ENCODE peak calls at places on chromosome 5, in seven cellular contexts. One of them, this sample, is unnamed.

GRCh38 chr5:150209020-150209635 is 19.3 kb downstream of the SLC6A7 start:
- DNase-seq in stomach: no peak
- DNase-seq in astrocyte of the spinal cord: peak; percentile 38
- DNase-seq in mucosa of descending colon: peak; percentile 83
- DNase-seq in cardiac muscle cell: peak; percentile 58
- DNase-seq in HL-60: peak; percentile 30
- DNase-seq in MM.1S: no peak
- DNase-seq in this sample: no peak

GRCh38 chr5:103674321-103674720 is 111.7 kb upstream of the NUDT12 start:
- DNase-seq in stomach: no peak
- DNase-seq in astrocyte of the spinal cord: peak; percentile 17
- DNase-seq in mucosa of descending colon: no peak
- DNase-seq in cardiac muscle cell: no peak
- DNase-seq in HL-60: no peak
- DNase-seq in MM.1S: no peak
- DNase-seq in this sample: no peak

GRCh38 chr5:1311443-1312055 is 16.7 kb upstream of the TERT start:
- DNase-seq in stomach: no peak
- DNase-seq in astrocyte of the spinal cord: no peak
- DNase-seq in mucosa of descending colon: no peak
- DNase-seq in cardiac muscle cell: no peak
- DNase-seq in HL-60: no peak
- DNase-seq in MM.1S: no peak
- DNase-seq in this sample: no peak

GRCh38 chr5:65262094-65262493 is 219.6 kb downstream of the ADAMTS6 start:
- DNase-seq in stomach: no peak
- DNase-seq in astrocyte of the spinal cord: no peak
- DNase-seq in mucosa of descending colon: no peak
- DNase-seq in cardiac muscle cell: peak; percentile 57
- DNase-seq in HL-60: no peak
- DNase-seq in MM.1S: no peak
- DNase-seq in this sample: no peak

GRCh38 chr5:59360130-59360555 is 533.4 kb downstream of the PDE4D start:
- DNase-seq in stomach: no peak
- DNase-seq in astrocyte of the spinal cord: no peak
- DNase-seq in mucosa of descending colon: no peak
- DNase-seq in cardiac muscle cell: peak; percentile 92
- DNase-seq in HL-60: peak; percentile 79
- DNase-seq in MM.1S: no peak
- DNase-seq in this sample: no peak

GRCh38 chr5:45542421-45542820 is 153.8 kb downstream of the HCN1 start:
- DNase-seq in stomach: no peak
- DNase-seq in astrocyte of the spinal cord: no peak
- DNase-seq in mucosa of descending colon: no peak
- DNase-seq in cardiac muscle cell: no peak
- DNase-seq in HL-60: no peak
- DNase-seq in MM.1S: no peak
- DNase-seq in this sample: no peak

GRCh38 chr5:60674670-60675069 is 25.3 kb downstream of the DEPDC1B start:
- DNase-seq in stomach: no peak
- DNase-seq in astrocyte of the spinal cord: no peak
- DNase-seq in mucosa of descending colon: no peak
- DNase-seq in cardiac muscle cell: no peak
- DNase-seq in HL-60: no peak
- DNase-seq in MM.1S: no peak
- DNase-seq in this sample: no peak

GRCh38 chr5:15746833-15747232 is 246.9 kb downstream of the FBXL7 start:
- DNase-seq in stomach: no peak
- DNase-seq in astrocyte of the spinal cord: no peak
- DNase-seq in mucosa of descending colon: no peak
- DNase-seq in cardiac muscle cell: peak; percentile 41
- DNase-seq in HL-60: no peak
- DNase-seq in MM.1S: no peak
- DNase-seq in this sample: no peak

GRCh38 chr5:93274291-93274690 is 306.7 kb downstream of the NR2F1-AS1 start:
- DNase-seq in stomach: no peak
- DNase-seq in astrocyte of the spinal cord: peak; percentile 59
- DNase-seq in mucosa of descending colon: no peak
- DNase-seq in cardiac muscle cell: peak; percentile 79
- DNase-seq in HL-60: no peak
- DNase-seq in MM.1S: no peak
- DNase-seq in this sample: no peak

GRCh38 chr5:145500712-145501111 is 334.4 kb downstream of the PRELID2 start:
- DNase-seq in stomach: no peak
- DNase-seq in astrocyte of the spinal cord: no peak
- DNase-seq in mucosa of descending colon: no peak
- DNase-seq in cardiac muscle cell: no peak
- DNase-seq in HL-60: no peak
- DNase-seq in MM.1S: no peak
- DNase-seq in this sample: no peak

GRCh38 chr5:97087138-97087537 is 55.3 kb downstream of the LIX1 start:
- DNase-seq in stomach: no peak
- DNase-seq in astrocyte of the spinal cord: no peak
- DNase-seq in mucosa of descending colon: no peak
- DNase-seq in cardiac muscle cell: no peak
- DNase-seq in HL-60: no peak
- DNase-seq in MM.1S: no peak
- DNase-seq in this sample: no peak

GRCh38 chr5:180816608-180817534 is 14.3 kb upstream of the MGAT1 start:
- DNase-seq in stomach: no peak
- DNase-seq in astrocyte of the spinal cord: peak; percentile 51
- DNase-seq in mucosa of descending colon: no peak
- DNase-seq in cardiac muscle cell: peak; percentile 78
- DNase-seq in HL-60: no peak
- DNase-seq in MM.1S: peak; percentile 77
- DNase-seq in this sample: no peak

GRCh38 chr5:116930628-116931027 is 356.0 kb upstream of the SEMA6A start:
- DNase-seq in stomach: no peak
- DNase-seq in astrocyte of the spinal cord: no peak
- DNase-seq in mucosa of descending colon: no peak
- DNase-seq in cardiac muscle cell: no peak
- DNase-seq in HL-60: no peak
- DNase-seq in MM.1S: no peak
- DNase-seq in this sample: no peak

GRCh38 chr5:40679998-40680681 is 425 bp downstream of the PTGER4 start:
- DNase-seq in stomach: no peak
- DNase-seq in astrocyte of the spinal cord: no peak
- DNase-seq in mucosa of descending colon: peak; percentile 69
- DNase-seq in cardiac muscle cell: no peak
- DNase-seq in HL-60: peak; percentile 10
- DNase-seq in MM.1S: peak; percentile 65
- DNase-seq in this sample: peak; percentile 3

GRCh38 chr5:168782172-168782571 is 203.0 kb upstream of the PANK3 start:
- DNase-seq in stomach: no peak
- DNase-seq in astrocyte of the spinal cord: no peak
- DNase-seq in mucosa of descending colon: no peak
- DNase-seq in cardiac muscle cell: no peak
- DNase-seq in HL-60: no peak
- DNase-seq in MM.1S: no peak
- DNase-seq in this sample: no peak

GRCh38 chr5:172559004-172559932 is 81.8 kb upstream of the NEURL1B start:
- DNase-seq in stomach: peak; percentile 32
- DNase-seq in astrocyte of the spinal cord: peak; percentile 89
- DNase-seq in mucosa of descending colon: no peak
- DNase-seq in cardiac muscle cell: peak; percentile 97
- DNase-seq in HL-60: no peak
- DNase-seq in MM.1S: no peak
- DNase-seq in this sample: no peak

GRCh38 chr5:4022991-4023390 is 427.4 kb downstream of the IRX1 start:
- DNase-seq in stomach: no peak
- DNase-seq in astrocyte of the spinal cord: no peak
- DNase-seq in mucosa of descending colon: no peak
- DNase-seq in cardiac muscle cell: no peak
- DNase-seq in HL-60: no peak
- DNase-seq in MM.1S: no peak
- DNase-seq in this sample: no peak

GRCh38 chr5:167389537-167389936 is 901.9 kb upstream of the WWC1 start:
- DNase-seq in stomach: no peak
- DNase-seq in astrocyte of the spinal cord: no peak
- DNase-seq in mucosa of descending colon: no peak
- DNase-seq in cardiac muscle cell: no peak
- DNase-seq in HL-60: no peak
- DNase-seq in MM.1S: no peak
- DNase-seq in this sample: no peak

GRCh38 chr5:932628-933250 is 40.1 kb downstream of the TRIP13 start:
- DNase-seq in stomach: peak; percentile 24
- DNase-seq in astrocyte of the spinal cord: no peak
- DNase-seq in mucosa of descending colon: no peak
- DNase-seq in cardiac muscle cell: peak; percentile 33
- DNase-seq in HL-60: no peak
- DNase-seq in MM.1S: no peak
- DNase-seq in this sample: no peak

GRCh38 chr5:28328691-28329090 is 1290.3 kb upstream of the CDH9 start:
- DNase-seq in stomach: no peak
- DNase-seq in astrocyte of the spinal cord: peak; percentile 61
- DNase-seq in mucosa of descending colon: no peak
- DNase-seq in cardiac muscle cell: peak; percentile 27
- DNase-seq in HL-60: no peak
- DNase-seq in MM.1S: no peak
- DNase-seq in this sample: no peak

GRCh38 chr5:93585054-93585751 is 2.2 kb downstream of the NR2F1 start:
- DNase-seq in stomach: no peak
- DNase-seq in astrocyte of the spinal cord: peak; percentile 34
- DNase-seq in mucosa of descending colon: no peak
- DNase-seq in cardiac muscle cell: peak; percentile 42
- DNase-seq in HL-60: no peak
- DNase-seq in MM.1S: peak; percentile 10
- DNase-seq in this sample: no peak

GRCh38 chr5:160129841-160130240 is 10.6 kb upstream of the PWWP2A start:
- DNase-seq in stomach: no peak
- DNase-seq in astrocyte of the spinal cord: no peak
- DNase-seq in mucosa of descending colon: no peak
- DNase-seq in cardiac muscle cell: no peak
- DNase-seq in HL-60: no peak
- DNase-seq in MM.1S: no peak
- DNase-seq in this sample: no peak

GRCh38 chr5:96288166-96288844 is 144.7 kb downstream of the PCSK1 start:
- DNase-seq in stomach: no peak
- DNase-seq in astrocyte of the spinal cord: no peak
- DNase-seq in mucosa of descending colon: no peak
- DNase-seq in cardiac muscle cell: peak; percentile 24
- DNase-seq in HL-60: no peak
- DNase-seq in MM.1S: no peak
- DNase-seq in this sample: no peak

GRCh38 chr5:52802272-52803011 is 14.7 kb downstream of the ITGA1 start:
- DNase-seq in stomach: no peak
- DNase-seq in astrocyte of the spinal cord: no peak
- DNase-seq in mucosa of descending colon: no peak
- DNase-seq in cardiac muscle cell: no peak
- DNase-seq in HL-60: no peak
- DNase-seq in MM.1S: no peak
- DNase-seq in this sample: no peak

GRCh38 chr5:140223567-140223966 is 48.6 kb downstream of the CYSTM1 start:
- DNase-seq in stomach: no peak
- DNase-seq in astrocyte of the spinal cord: no peak
- DNase-seq in mucosa of descending colon: no peak
- DNase-seq in cardiac muscle cell: no peak
- DNase-seq in HL-60: no peak
- DNase-seq in MM.1S: no peak
- DNase-seq in this sample: no peak

DNA sequence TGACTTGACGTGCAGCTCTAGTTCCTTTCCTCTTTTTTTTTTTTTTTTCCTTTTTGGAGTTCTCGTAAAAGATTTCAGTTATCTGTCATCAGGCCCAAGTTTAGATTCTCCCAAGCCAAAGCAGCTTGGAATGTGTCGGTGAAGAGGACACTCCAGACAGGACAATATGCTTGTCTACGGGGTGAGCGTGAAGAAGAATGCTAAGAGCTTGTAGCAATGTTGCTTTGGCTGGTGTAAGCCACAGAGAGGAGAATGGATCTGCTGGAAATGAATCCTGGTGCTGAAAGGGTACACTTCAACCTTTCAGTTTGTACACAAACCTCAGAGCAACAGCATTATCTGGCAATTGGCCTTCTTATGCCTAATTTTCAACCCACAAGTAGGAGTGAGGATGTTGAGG is 92.4 kb downstream of the ISL1 start:
- DNase-seq in stomach: no peak
- DNase-seq in astrocyte of the spinal cord: no peak
- DNase-seq in mucosa of descending colon: no peak
- DNase-seq in cardiac muscle cell: no peak
- DNase-seq in HL-60: no peak
- DNase-seq in MM.1S: no peak
- DNase-seq in this sample: no peak
- TF ChIP-seq CTCF in stomach: no peak
- TF ChIP-seq CTCF in astrocyte of the spinal cord: no peak
- TF ChIP-seq CTCF in mucosa of descending colon: no peak
- TF ChIP-seq CTCF in cardiac muscle cell: no peak
- TF ChIP-seq CTCF in HL-60: no peak
- TF ChIP-seq CTCF in MM.1S: no peak
- TF ChIP-seq CTCF in this sample: no peak

GRCh38 chr5:153630546-153630945 is 140.1 kb downstream of the GRIA1 start:
- DNase-seq in stomach: no peak
- DNase-seq in astrocyte of the spinal cord: no peak
- DNase-seq in mucosa of descending colon: no peak
- DNase-seq in cardiac muscle cell: no peak
- DNase-seq in HL-60: no peak
- DNase-seq in MM.1S: no peak
- DNase-seq in this sample: no peak

GRCh38 chr5:153629496-153629895 is 139.0 kb downstream of the GRIA1 start:
- DNase-seq in stomach: no peak
- DNase-seq in astrocyte of the spinal cord: no peak
- DNase-seq in mucosa of descending colon: no peak
- DNase-seq in cardiac muscle cell: peak; percentile 1
- DNase-seq in HL-60: no peak
- DNase-seq in MM.1S: no peak
- DNase-seq in this sample: no peak

GRCh38 chr5:153626836-153627235 is 136.4 kb downstream of the GRIA1 start:
- DNase-seq in stomach: no peak
- DNase-seq in astrocyte of the spinal cord: no peak
- DNase-seq in mucosa of descending colon: no peak
- DNase-seq in cardiac muscle cell: no peak
- DNase-seq in HL-60: no peak
- DNase-seq in MM.1S: peak; percentile 48
- DNase-seq in this sample: no peak

GRCh38 chr5:153625826-153626354 is 135.4 kb downstream of the GRIA1 start:
- DNase-seq in stomach: no peak
- DNase-seq in astrocyte of the spinal cord: no peak
- DNase-seq in mucosa of descending colon: no peak
- DNase-seq in cardiac muscle cell: no peak
- DNase-seq in HL-60: no peak
- DNase-seq in MM.1S: no peak
- DNase-seq in this sample: no peak

GRCh38 chr5:153629027-153629426 is 138.6 kb downstream of the GRIA1 start:
- DNase-seq in stomach: no peak
- DNase-seq in astrocyte of the spinal cord: peak; percentile 95
- DNase-seq in mucosa of descending colon: no peak
- DNase-seq in cardiac muscle cell: peak; percentile 97
- DNase-seq in HL-60: no peak
- DNase-seq in MM.1S: peak; percentile 19
- DNase-seq in this sample: peak; percentile 3
- TF ChIP-seq CTCF in stomach: no peak
- TF ChIP-seq CTCF in astrocyte of the spinal cord: peak; percentile 49
- TF ChIP-seq CTCF in mucosa of descending colon: no peak
- TF ChIP-seq CTCF in cardiac muscle cell: peak; percentile 65
- TF ChIP-seq CTCF in HL-60: no peak
- TF ChIP-seq CTCF in MM.1S: peak; percentile 30
- TF ChIP-seq CTCF in this sample: no peak

GRCh38 chr5:100697970-100698369 is 162.8 kb downstream of the FAM174A start:
- DNase-seq in stomach: no peak
- DNase-seq in astrocyte of the spinal cord: no peak
- DNase-seq in mucosa of descending colon: no peak
- DNase-seq in cardiac muscle cell: no peak
- DNase-seq in HL-60: no peak
- DNase-seq in MM.1S: no peak
- DNase-seq in this sample: no peak
- TF ChIP-seq CTCF in stomach: no peak
- TF ChIP-seq CTCF in astrocyte of the spinal cord: peak; percentile 16
- TF ChIP-seq CTCF in mucosa of descending colon: no peak
- TF ChIP-seq CTCF in cardiac muscle cell: peak; percentile 27
- TF ChIP-seq CTCF in HL-60: no peak
- TF ChIP-seq CTCF in MM.1S: peak; percentile 11
- TF ChIP-seq CTCF in this sample: peak; percentile 51

GRCh38 chr5:142922223-142922952 is 152.2 kb downstream of the ARHGAP26 start:
- DNase-seq in stomach: no peak
- DNase-seq in astrocyte of the spinal cord: peak; percentile 65
- DNase-seq in mucosa of descending colon: no peak
- DNase-seq in cardiac muscle cell: peak; percentile 66
- DNase-seq in HL-60: no peak
- DNase-seq in MM.1S: peak; percentile 61
- DNase-seq in this sample: no peak
- TF ChIP-seq CTCF in stomach: no peak
- TF ChIP-seq CTCF in astrocyte of the spinal cord: peak; percentile 34
- TF ChIP-seq CTCF in mucosa of descending colon: no peak
- TF ChIP-seq CTCF in cardiac muscle cell: peak; percentile 45
- TF ChIP-seq CTCF in HL-60: peak; percentile 7
- TF ChIP-seq CTCF in MM.1S: peak; percentile 50
- TF ChIP-seq CTCF in this sample: peak; percentile 66